ENCODE peak calls at places on chromosomes 13 and 19, in nine cellular contexts. D, Z, X, L, G, S, N, R and Y are unnamed samples.
A peak's percentile ranks its signal among the peaks of the same experiment; 100 is the strongest.

GRCh38 chr13:70960841-70961443 is 852.7 kb upstream of the KLHL1 start:
- DNase-seq in N (peak; percentile 47), R (peak; percentile 5), Z (no peak), X (peak; percentile 59), S (no peak), D (no peak), G (no peak), L (no peak), Y (no peak)

GRCh38 chr13:44972956-44973581 is 16.2 kb downstream of the NUFIP1 start:
- DNase-seq in Z (peak; percentile 26), R (no peak), G (no peak), N (peak; percentile 53), L (no peak), D (no peak), X (peak; percentile 62), S (no peak), Y (no peak)

GRCh38 chr19:54439174-54439851 is 9.7 kb upstream of the LENG8 start:
- DNase-seq in R (no peak), X (peak; percentile 37), G (peak; percentile 45), S (no peak), N (peak; percentile 71), Z (no peak), L (no peak), D (no peak), Y (no peak)

GRCh38 chr19:37537391-37537947 is 30.7 kb downstream of the ZNF793 start:
- DNase-seq in D (no peak), L (no peak), X (peak; percentile 12), N (no peak), Z (no peak), R (no peak), G (no peak), S (no peak), Y (no peak)

GRCh38 chr19:14544977-14545715 is 15.8 kb downstream of the TECR start:
- DNase-seq in L (no peak), Z (no peak), N (peak; percentile 93), D (no peak), G (no peak), X (no peak), R (no peak), S (no peak), Y (no peak)

GRCh38 chr19:29687244-29687896 is 22.1 kb downstream of the PLEKHF1 start:
- DNase-seq in R (no peak), L (no peak), S (peak; percentile 93), X (peak; percentile 97), Z (peak; percentile 37), N (peak; percentile 96), D (no peak), G (no peak), Y (no peak)

GRCh38 chr13:50127017-50127725 is 111.9 kb downstream of the KCNRG start:
- DNase-seq in R (peak; percentile 54), G (no peak), Z (no peak), L (peak; percentile 61), X (peak; percentile 59), N (no peak), S (peak; percentile 91), D (peak; percentile 35), Y (no peak)

GRCh38 chr19:35715355-35715809 is 2.4 kb upstream of the KMT2B start:
- DNase-seq in R (no peak), N (no peak), S (no peak), L (no peak), Z (no peak), G (no peak), D (no peak), X (no peak), Y (no peak)

GRCh38 chr13:99421271-99421670 is 80.0 kb upstream of the TM9SF2 start:
- DNase-seq in L (peak; percentile 10), Z (no peak), S (peak; percentile 61), D (no peak), G (no peak), N (no peak), X (no peak), R (no peak), Y (no peak)

GRCh38 chr13:99419591-99420243 is 81.6 kb upstream of the TM9SF2 start:
- DNase-seq in Z (no peak), D (no peak), X (no peak), N (no peak), S (peak; percentile 80), L (peak; percentile 32), R (no peak), G (no peak), Y (no peak)

GRCh38 chr13:19618925-19619324 is 14.5 kb upstream of the MPHOSPH8 start:
- DNase-seq in N (peak; percentile 53), D (no peak), Z (no peak), X (peak; percentile 57), L (no peak), G (peak; percentile 24), S (no peak), R (peak; percentile 41), Y (no peak)

GRCh38 chr13:43935878-43936277 is 56.2 kb downstream of the LACC1 start:
- DNase-seq in G (no peak), N (no peak), L (no peak), X (peak; percentile 26), Z (no peak), D (no peak), R (no peak), S (no peak), Y (no peak)

GRCh38 chr19:41245779-41246297 is 18.3 kb upstream of the HNRNPUL1 start:
- DNase-seq in S (no peak), D (no peak), L (peak; percentile 31), N (no peak), R (no peak), G (no peak), Z (no peak), X (no peak), Y (no peak)

GRCh38 chr13:104043184-104043583 is 977.0 kb upstream of the SLC10A2 start:
- DNase-seq in D (no peak), X (no peak), N (no peak), L (no peak), Z (no peak), R (no peak), S (no peak), G (no peak), Y (no peak)

GRCh38 chr13:44052843-44053607 is 173.3 kb downstream of the LACC1 start:
- DNase-seq in D (no peak), L (no peak), X (peak; percentile 28), N (no peak), S (no peak), R (no peak), G (no peak), Z (no peak), Y (no peak)

DNA sequence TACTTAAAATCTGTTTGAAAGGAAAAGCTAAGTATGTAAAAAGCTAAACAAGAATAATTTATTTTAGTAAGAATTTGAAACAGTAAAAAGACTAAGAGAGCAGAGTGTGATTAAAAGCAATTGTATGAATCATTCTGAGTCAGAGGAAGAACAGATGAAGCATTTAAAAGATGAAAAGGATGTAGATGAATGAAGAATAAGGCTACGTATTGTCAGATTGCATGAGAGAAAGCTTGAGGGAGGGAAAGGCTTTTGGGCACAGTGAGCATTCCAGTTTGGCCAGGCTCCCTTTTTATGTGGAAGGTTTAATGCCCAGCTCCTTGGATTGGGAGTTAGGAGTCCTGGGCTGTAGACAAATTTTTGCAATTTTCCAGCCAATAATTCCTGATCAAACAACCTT is 117.7 kb downstream of the FREM2 start:
- DNase-seq in L (no peak), R (no peak), X (peak; percentile 0), G (no peak), N (peak; percentile 15), S (no peak), Z (peak; percentile 10), D (no peak), Y (no peak)
- TF ChIP-seq CTCF in L (no peak), R (no peak), X (no peak), G (no peak), N (no peak), S (no peak), Z (no peak), D (no peak), Y (no peak)

GRCh38 chr19:16778796-16779411 is 50.3 kb upstream of the SIN3B start:
- DNase-seq in Z (peak; percentile 77), R (peak; percentile 71), L (peak; percentile 56), X (peak; percentile 73), G (peak; percentile 52), N (peak; percentile 78), D (peak; percentile 11), S (no peak), Y (peak; percentile 45)
- TF ChIP-seq CTCF in Z (peak; percentile 59), R (peak; percentile 44), L (peak; percentile 58), X (peak; percentile 77), G (peak; percentile 65), N (peak; percentile 70), D (peak; percentile 12), S (no peak), Y (peak; percentile 82)

GRCh38 chr13:42041017-42041683 is 7.3 kb upstream of the DGKH start:
- DNase-seq in R (peak; percentile 56), D (peak; percentile 12), L (no peak), X (peak; percentile 58), G (peak; percentile 51), Z (peak; percentile 57), N (peak; percentile 70), S (peak; percentile 90), Y (no peak)

GRCh38 chr13:42039946-42040729 is 8.3 kb upstream of the DGKH start:
- DNase-seq in X (peak; percentile 84), G (peak; percentile 90), S (peak; percentile 98), D (peak; percentile 91), R (peak; percentile 99), L (peak; percentile 84), Z (peak; percentile 95), N (peak; percentile 82), Y (no peak)

GRCh38 chr13:42040730-42041016 is 7.8 kb upstream of the DGKH start:
- DNase-seq in S (no peak), L (no peak), G (no peak), D (no peak), N (no peak), X (no peak), Z (no peak), R (no peak), Y (no peak)

GRCh38 chr13:42043676-42044075 is 4.8 kb upstream of the DGKH start:
- DNase-seq in R (no peak), S (no peak), X (no peak), N (no peak), Z (no peak), D (no peak), L (no peak), G (no peak), Y (no peak)

DNA sequence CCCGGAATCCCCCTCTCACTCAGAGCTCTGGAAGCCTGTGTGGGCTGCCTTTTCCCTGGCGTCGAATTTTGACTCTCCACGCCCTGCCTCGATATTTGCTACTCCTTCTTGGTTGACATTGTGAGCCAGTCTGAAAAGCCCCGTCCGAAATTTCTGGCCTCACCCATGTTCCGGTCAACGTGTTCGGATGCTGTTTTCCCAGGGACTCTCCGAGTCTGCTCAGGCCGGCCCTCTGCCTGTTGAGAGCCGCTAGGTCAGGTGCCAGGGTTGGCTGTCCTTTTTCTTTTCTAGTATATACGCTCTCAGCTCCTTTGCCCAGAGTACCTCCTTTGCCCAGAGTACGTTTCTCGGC is 6.8 kb upstream of the DGKH start:
- DNase-seq in X (peak; percentile 80), S (peak; percentile 89), R (peak; percentile 81), Z (peak; percentile 64), L (no peak), D (no peak), G (no peak), N (peak; percentile 75), Y (no peak)
- TF ChIP-seq CTCF in X (peak; percentile 74), S (no peak), R (peak; percentile 36), Z (peak; percentile 62), L (no peak), D (no peak), G (no peak), N (peak; percentile 54), Y (peak; percentile 46)

DNA sequence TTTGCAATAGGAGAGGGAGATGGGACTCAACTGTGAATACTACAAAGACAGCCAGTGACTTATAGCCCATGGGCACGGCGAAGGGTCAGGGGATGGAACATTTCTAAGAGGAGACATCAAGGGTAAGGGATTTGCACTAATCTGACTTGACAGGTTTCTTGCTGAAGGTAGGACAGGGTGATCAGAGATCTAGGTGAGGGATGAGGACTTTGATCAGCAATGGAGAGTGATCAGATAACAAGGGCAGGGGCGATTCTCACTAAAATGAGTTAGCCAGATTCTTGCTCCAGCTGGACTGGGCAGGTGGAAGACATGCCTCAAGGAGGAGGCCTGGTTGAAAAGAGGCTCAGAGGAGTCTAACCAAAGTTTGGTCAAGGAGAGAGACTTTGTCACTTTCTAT is 209.2 kb downstream of the SLC7A1 start:
- DNase-seq in D (no peak), S (no peak), L (no peak), G (no peak), X (no peak), R (no peak), N (no peak), Z (no peak), Y (no peak)
- TF ChIP-seq CTCF in D (no peak), S (no peak), L (no peak), G (no peak), X (no peak), R (no peak), N (no peak), Z (no peak), Y (no peak)